ENCODE peak calls at places on chromosomes 16 and 17, in seven cellular contexts. One of them, this sample, is unnamed.

GRCh38 chr17:32936157-32936893 is 8.4 kb downstream of the TMEM98 start:
- DNase-seq in psoas muscle: no peak
- DNase-seq in activated T-helper 1 cell treated with anti-CD3 and anti-CD28 coated beads, Interleukin-2, amount 50 U/mL, for 16 hours: no peak
- DNase-seq in activated CD4-positive, alpha-beta T cell treated with anti-CD3 and anti-CD28 coated beads, Interleukin-2, amount 10 ng/mL, durations not matched to agents 7 days and 5 days: no peak
- DNase-seq in bronchial epithelial cell: no peak
- DNase-seq in cardiac septum: no peak
- DNase-seq in fibroblast of the conjunctiva: no peak
- DNase-seq in this sample: no peak

GRCh38 chr17:32609085-32609484 is 122.3 kb downstream of the CDK5R1 start:
- DNase-seq in psoas muscle: peak; percentile 56
- DNase-seq in activated T-helper 1 cell treated with anti-CD3 and anti-CD28 coated beads, Interleukin-2, amount 50 U/mL, for 16 hours: peak; percentile 57
- DNase-seq in bronchial epithelial cell: peak; percentile 52
- DNase-seq in fibroblast of the conjunctiva: no peak
- DNase-seq in activated CD4-positive, alpha-beta T cell treated with anti-CD3 and anti-CD28 coated beads, Interleukin-2, amount 10 ng/mL, durations not matched to agents 7 days and 5 days: peak; percentile 79
- DNase-seq in cardiac septum: no peak
- DNase-seq in this sample: peak; percentile 66

GRCh38 chr16:31696968-31697743 is 169.5 kb downstream of the AHSP start:
- DNase-seq in bronchial epithelial cell: peak; percentile 47
- DNase-seq in psoas muscle: no peak
- DNase-seq in activated T-helper 1 cell treated with anti-CD3 and anti-CD28 coated beads, Interleukin-2, amount 50 U/mL, for 16 hours: no peak
- DNase-seq in cardiac septum: no peak
- DNase-seq in fibroblast of the conjunctiva: peak; percentile 21
- DNase-seq in activated CD4-positive, alpha-beta T cell treated with anti-CD3 and anti-CD28 coated beads, Interleukin-2, amount 10 ng/mL, durations not matched to agents 7 days and 5 days: no peak
- DNase-seq in this sample: peak; percentile 56

GRCh38 chr17:66633322-66633965 is 201.5 kb upstream of the CACNG5 start:
- DNase-seq in activated CD4-positive, alpha-beta T cell treated with anti-CD3 and anti-CD28 coated beads, Interleukin-2, amount 10 ng/mL, durations not matched to agents 7 days and 5 days: peak; percentile 61
- DNase-seq in bronchial epithelial cell: no peak
- DNase-seq in psoas muscle: no peak
- DNase-seq in activated T-helper 1 cell treated with anti-CD3 and anti-CD28 coated beads, Interleukin-2, amount 50 U/mL, for 16 hours: no peak
- DNase-seq in cardiac septum: no peak
- DNase-seq in fibroblast of the conjunctiva: no peak
- DNase-seq in this sample: no peak

GRCh38 chr16:2817496-2818277 is 650 bp downstream of the PRSS21 start:
- DNase-seq in psoas muscle: no peak
- DNase-seq in cardiac septum: peak; percentile 70
- DNase-seq in bronchial epithelial cell: no peak
- DNase-seq in activated T-helper 1 cell treated with anti-CD3 and anti-CD28 coated beads, Interleukin-2, amount 50 U/mL, for 16 hours: no peak
- DNase-seq in activated CD4-positive, alpha-beta T cell treated with anti-CD3 and anti-CD28 coated beads, Interleukin-2, amount 10 ng/mL, durations not matched to agents 7 days and 5 days: no peak
- DNase-seq in fibroblast of the conjunctiva: no peak
- DNase-seq in this sample: no peak

GRCh38 chr16:65122974-65123845 is 1.3 kb upstream of the CDH11 start:
- DNase-seq in cardiac septum: peak; percentile 81
- DNase-seq in bronchial epithelial cell: no peak
- DNase-seq in fibroblast of the conjunctiva: no peak
- DNase-seq in psoas muscle: peak; percentile 62
- DNase-seq in activated CD4-positive, alpha-beta T cell treated with anti-CD3 and anti-CD28 coated beads, Interleukin-2, amount 10 ng/mL, durations not matched to agents 7 days and 5 days: no peak
- DNase-seq in activated T-helper 1 cell treated with anti-CD3 and anti-CD28 coated beads, Interleukin-2, amount 50 U/mL, for 16 hours: no peak
- DNase-seq in this sample: peak; percentile 48

GRCh38 chr17:3596804-3597464 is 12.3 kb downstream of the TRPV1 start:
- DNase-seq in cardiac septum: no peak
- DNase-seq in activated CD4-positive, alpha-beta T cell treated with anti-CD3 and anti-CD28 coated beads, Interleukin-2, amount 10 ng/mL, durations not matched to agents 7 days and 5 days: no peak
- DNase-seq in bronchial epithelial cell: no peak
- DNase-seq in fibroblast of the conjunctiva: no peak
- DNase-seq in activated T-helper 1 cell treated with anti-CD3 and anti-CD28 coated beads, Interleukin-2, amount 50 U/mL, for 16 hours: no peak
- DNase-seq in psoas muscle: no peak
- DNase-seq in this sample: no peak

GRCh38 chr16:68972008-68972407 is 128.7 kb downstream of the TANGO6 start:
- DNase-seq in activated CD4-positive, alpha-beta T cell treated with anti-CD3 and anti-CD28 coated beads, Interleukin-2, amount 10 ng/mL, durations not matched to agents 7 days and 5 days: no peak
- DNase-seq in cardiac septum: no peak
- DNase-seq in bronchial epithelial cell: no peak
- DNase-seq in psoas muscle: no peak
- DNase-seq in fibroblast of the conjunctiva: no peak
- DNase-seq in activated T-helper 1 cell treated with anti-CD3 and anti-CD28 coated beads, Interleukin-2, amount 50 U/mL, for 16 hours: no peak
- DNase-seq in this sample: no peak

GRCh38 chr17:68498479-68499326 is 13.5 kb upstream of the PRKAR1A start:
- DNase-seq in activated T-helper 1 cell treated with anti-CD3 and anti-CD28 coated beads, Interleukin-2, amount 50 U/mL, for 16 hours: no peak
- DNase-seq in activated CD4-positive, alpha-beta T cell treated with anti-CD3 and anti-CD28 coated beads, Interleukin-2, amount 10 ng/mL, durations not matched to agents 7 days and 5 days: no peak
- DNase-seq in bronchial epithelial cell: no peak
- DNase-seq in cardiac septum: peak; percentile 82
- DNase-seq in fibroblast of the conjunctiva: no peak
- DNase-seq in psoas muscle: no peak
- DNase-seq in this sample: no peak

GRCh38 chr17:66841328-66841727 is 6.4 kb downstream of the CACNG5 start:
- DNase-seq in bronchial epithelial cell: peak; percentile 6
- DNase-seq in activated CD4-positive, alpha-beta T cell treated with anti-CD3 and anti-CD28 coated beads, Interleukin-2, amount 10 ng/mL, durations not matched to agents 7 days and 5 days: no peak
- DNase-seq in activated T-helper 1 cell treated with anti-CD3 and anti-CD28 coated beads, Interleukin-2, amount 50 U/mL, for 16 hours: no peak
- DNase-seq in fibroblast of the conjunctiva: no peak
- DNase-seq in psoas muscle: no peak
- DNase-seq in cardiac septum: no peak
- DNase-seq in this sample: peak; percentile 42

GRCh38 chr16:65782537-65783290 is 583.8 kb upstream of the CDH5 start:
- DNase-seq in activated CD4-positive, alpha-beta T cell treated with anti-CD3 and anti-CD28 coated beads, Interleukin-2, amount 10 ng/mL, durations not matched to agents 7 days and 5 days: no peak
- DNase-seq in fibroblast of the conjunctiva: peak; percentile 46
- DNase-seq in bronchial epithelial cell: peak; percentile 84
- DNase-seq in cardiac septum: no peak
- DNase-seq in psoas muscle: no peak
- DNase-seq in activated T-helper 1 cell treated with anti-CD3 and anti-CD28 coated beads, Interleukin-2, amount 50 U/mL, for 16 hours: no peak
- DNase-seq in this sample: peak; percentile 48